ENCODE peak calls at places on chromosomes 16 and 17, in six cellular contexts. E is sigmoid colon, N is breast epithelium, A is GM12878, M is stomach, L is GM12891. R is an unnamed sample.

GRCh38 chr17:7717756-7718350 is 309 bp downstream of the DNAH2 start:
- DNase-seq in M (no peak), N (no peak), A (no peak), E (no peak), L (no peak), R (peak)

GRCh38 chr16:8935989-8936388 is 27.7 kb downstream of the USP7 start:
- DNase-seq in A (no peak), N (no peak), L (no peak), M (no peak), E (no peak), R (no peak)

GRCh38 chr16:49867234-49867633 is 11.3 kb upstream of the ZNF423 start:
- DNase-seq in N (no peak), E (no peak), M (no peak), L (no peak), A (no peak), R (no peak)

GRCh38 chr17:28818705-28819295 is 23.8 kb downstream of the FAM222B start:
- DNase-seq in A (no peak), L (no peak), M (no peak), N (no peak), E (no peak), R (no peak)

GRCh38 chr16:89841275-89841674 is 13.0 kb downstream of the SPIRE2 start:
- DNase-seq in M (no peak), E (no peak), L (no peak), N (no peak), A (no peak), R (no peak)

GRCh38 chr17:76365256-76365903 is 11.7 kb upstream of the PRPSAP1 start:
- DNase-seq in M (no peak), L (no peak), A (no peak), E (no peak), N (no peak), R (no peak)

GRCh38 chr16:51834131-51834530 is 683.1 kb upstream of the SALL1 start:
- DNase-seq in N (no peak), M (no peak), E (no peak), L (no peak), A (no peak), R (no peak)

GRCh38 chr17:10052414-10052813 is 146.0 kb downstream of the GAS7 start:
- DNase-seq in N (no peak), M (no peak), A (peak), L (no peak), E (no peak), R (no peak)

GRCh38 chr17:77186141-77186604 is 45.4 kb downstream of the SEC14L1 start:
- DNase-seq in A (no peak), N (no peak), M (no peak), E (no peak), L (no peak), R (no peak)

GRCh38 chr16:19879241-19879792 is 5.3 kb downstream of the GPRC5B start:
- DNase-seq in A (no peak), N (no peak), M (no peak), L (no peak), E (no peak), R (no peak)

GRCh38 chr17:62653002-62653830 is 25.7 kb downstream of the MRC2 start:
- DNase-seq in N (no peak), E (peak), L (peak), M (peak), A (peak), R (peak)

GRCh38 chr17:79792984-79793923 is 3.6 kb downstream of the CBX8 start:
- DNase-seq in M (no peak), E (no peak), A (no peak), N (no peak), L (no peak), R (no peak)

GRCh38 chr17:28282596-28282995 is 36.4 kb upstream of the TMEM97 start:
- DNase-seq in L (no peak), A (no peak), M (no peak), N (no peak), E (no peak), R (no peak)

GRCh38 chr16:77960771-77961170 is 61.6 kb upstream of the CLEC3A start:
- DNase-seq in L (no peak), M (no peak), E (no peak), A (no peak), N (no peak), R (no peak)

GRCh38 chr17:50199211-50199633 is 2.2 kb downstream of the COL1A1 start:
- DNase-seq in A (no peak), E (peak), L (no peak), M (no peak), N (no peak), R (no peak)

GRCh38 chr17:48592592-48592991 is 987 bp downstream of the HOXB5 start:
- DNase-seq in M (no peak), E (no peak), N (no peak), A (no peak), L (no peak), R (no peak)

GRCh38 chr17:72122668-72123495 is 2.1 kb downstream of the SOX9 start:
- DNase-seq in M (peak), E (peak), L (no peak), N (no peak), A (no peak), R (no peak)

GRCh38 chr17:44496815-44497214 is 6.4 kb downstream of the GPATCH8 start:
- DNase-seq in L (no peak), A (no peak), N (no peak), M (no peak), E (no peak), R (no peak)

GRCh38 chr17:44492706-44493272 is 10.4 kb downstream of the GPATCH8 start:
- DNase-seq in E (no peak), M (no peak), A (no peak), L (no peak), N (no peak), R (no peak)

GRCh38 chr17:44489581-44489980 is 13.6 kb downstream of the GPATCH8 start:
- DNase-seq in L (no peak), A (no peak), E (no peak), N (no peak), M (no peak), R (no peak)

DNA sequence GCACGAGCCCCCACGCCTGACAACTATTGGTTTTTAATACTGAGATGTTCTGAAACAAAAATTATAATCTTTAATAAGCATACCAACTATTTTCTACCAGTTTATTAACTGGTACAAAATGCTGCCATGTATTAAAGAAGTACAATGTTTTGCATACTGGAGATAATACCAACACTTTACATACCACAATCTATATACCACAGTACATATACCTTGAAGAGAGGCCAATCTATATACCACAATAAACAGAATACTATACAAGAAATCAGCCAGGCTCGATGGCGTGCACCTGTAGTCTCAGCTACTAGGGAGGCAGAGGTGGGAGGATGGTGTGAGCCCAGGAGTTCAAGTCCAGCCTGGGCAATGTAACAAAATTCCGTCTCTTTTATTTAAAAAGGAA is 9.9 kb downstream of the GPATCH8 start:
- DNase-seq in E (no peak), A (no peak), N (no peak), L (no peak), M (no peak), R (no peak)
- TF ChIP-seq POLR2AphosphoS5 in E (no peak), A (no peak), N (no peak), L (no peak), M (no peak), R (no peak)

GRCh38 chr17:2401426-2402221 is 764 bp upstream of the MNT start:
- DNase-seq in E (peak), N (peak), L (peak), M (peak), A (peak), R (peak)
- TF ChIP-seq POLR2AphosphoS5 in E (peak), N (peak), L (no peak), M (peak), A (peak), R (no peak)

DNA sequence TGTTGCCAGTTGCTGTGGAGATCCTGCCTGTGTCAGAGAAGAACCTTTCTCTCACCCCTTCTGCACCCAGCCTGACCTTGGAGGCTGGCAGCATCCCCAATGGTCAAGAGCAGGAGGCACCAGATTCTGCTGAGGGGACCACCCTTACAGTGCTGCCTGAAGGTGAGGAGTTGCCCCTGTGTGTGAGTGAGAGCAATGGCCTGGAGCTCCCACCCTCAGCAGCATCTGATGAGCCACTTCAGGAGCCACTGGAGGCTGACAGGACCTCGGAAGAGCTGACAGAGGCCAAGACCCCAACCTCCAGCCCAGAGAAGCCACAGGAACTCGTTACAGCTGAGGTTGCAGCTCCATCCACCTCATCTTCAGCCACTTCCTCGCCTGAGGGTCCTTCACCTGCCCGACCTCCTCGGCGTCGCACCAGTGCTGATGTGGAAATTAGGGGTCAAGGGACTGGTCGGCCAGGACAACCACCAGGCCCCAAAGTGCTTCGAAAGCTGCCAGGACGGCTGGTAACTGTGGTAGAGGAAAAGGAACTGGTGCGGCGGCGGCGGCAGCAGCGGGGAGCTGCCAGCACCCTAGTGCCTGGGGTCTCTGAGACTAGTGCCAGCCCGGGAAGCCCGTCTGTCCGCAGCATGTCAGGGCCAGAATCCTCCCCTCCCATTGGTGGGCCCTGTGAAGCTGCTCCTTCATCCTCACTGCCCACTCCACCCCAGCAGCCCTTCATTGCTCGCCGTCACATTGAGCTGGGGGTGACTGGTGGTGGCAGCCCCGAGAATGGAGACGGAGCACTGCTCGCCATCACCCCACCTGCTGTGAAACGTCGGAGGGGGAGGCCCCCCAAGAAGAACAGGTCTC is 10.2 kb upstream of the PHKG2 start:
- DNase-seq in E (peak), N (no peak), L (no peak), M (no peak), A (no peak), R (no peak)
- TF ChIP-seq POLR2AphosphoS5 in E (no peak), N (no peak), L (no peak), M (no peak), A (no peak), R (no peak)

GRCh38 chr17:39659286-39660010 is 5.7 kb upstream of the TCAP start:
- DNase-seq in E (no peak), A (no peak), L (no peak), N (no peak), M (no peak), R (no peak)
- TF ChIP-seq POLR2AphosphoS5 in E (no peak), A (no peak), L (no peak), N (no peak), M (no peak), R (no peak)

DNA sequence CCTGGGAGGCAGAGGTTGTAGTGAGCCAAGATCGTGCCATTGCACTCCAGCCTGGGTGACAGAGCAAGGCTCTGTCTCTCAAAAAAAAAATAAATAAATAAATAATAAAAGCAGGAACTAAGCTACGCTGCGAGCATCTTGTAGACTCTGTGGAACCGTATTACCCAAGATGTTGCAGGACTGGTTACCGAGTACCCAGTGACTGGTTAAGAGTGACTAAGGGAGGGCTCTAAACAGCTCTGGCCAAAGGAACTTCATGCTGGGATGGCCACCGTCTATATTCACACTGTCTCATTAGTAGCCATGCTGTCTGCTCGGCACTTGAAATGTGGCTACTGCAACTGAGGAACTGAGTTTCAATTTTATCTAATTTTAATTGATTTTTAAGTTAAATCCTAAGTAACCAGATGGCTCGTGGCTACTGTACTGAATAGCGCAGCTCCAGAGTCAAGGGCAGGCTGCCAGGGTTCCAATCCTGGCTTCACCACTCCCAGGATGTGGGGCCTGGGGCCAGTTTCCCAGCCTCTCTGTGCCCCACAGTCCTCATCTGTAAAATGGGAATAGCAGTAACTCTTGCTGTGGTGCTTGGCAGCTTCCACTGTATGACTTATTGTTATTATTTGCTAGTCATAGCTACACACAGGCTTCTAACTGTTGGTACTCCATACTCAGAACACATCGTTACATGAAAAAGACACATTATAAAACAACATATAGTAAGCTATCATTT is 3.0 kb downstream of the NTAN1 start:
- DNase-seq in N (no peak), E (no peak), L (no peak), A (no peak), M (no peak), R (no peak)
- TF ChIP-seq POLR2AphosphoS5 in N (no peak), E (no peak), L (no peak), A (no peak), M (no peak), R (no peak)

DNA sequence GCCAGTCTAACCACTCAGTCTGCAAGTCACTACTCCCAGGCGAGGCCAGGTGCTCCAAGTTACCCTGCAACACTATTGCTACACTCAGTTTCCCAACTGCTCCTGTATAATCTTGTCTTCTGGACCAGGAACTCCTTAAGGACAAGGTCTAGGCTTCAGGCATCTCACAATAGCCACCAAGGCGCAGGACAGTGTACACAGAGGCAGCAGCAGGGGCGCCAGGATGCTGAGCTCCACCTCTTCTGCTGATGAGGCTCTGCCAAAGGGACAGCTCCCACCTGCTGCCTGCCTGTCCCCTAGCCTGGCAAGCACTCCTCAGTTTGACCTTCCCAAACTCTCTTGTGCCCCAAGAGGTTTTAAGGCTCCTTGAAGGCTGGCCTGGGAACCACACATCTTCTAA is 3.4 kb downstream of the SLC25A11 start:
- DNase-seq in M (no peak), N (no peak), E (no peak), A (no peak), L (no peak), R (no peak)
- TF ChIP-seq POLR2AphosphoS5 in M (no peak), N (no peak), E (no peak), A (no peak), L (no peak), R (no peak)

R was measured in HL-60.